ENCODE peak calls at places on chromosomes 13 and 19, in six cellular contexts. V is fibroblast of gingiva, Y is DMS153, U is mesothelial cell of epicardium, E is WERI-Rb-1, P is EH. X is an unnamed sample.

GRCh38 chr19:5078666-5079409 is 109.9 kb downstream of the KDM4B start:
- DNase-seq in V (no peak), Y (no peak), U (no peak), E (no peak), P (no peak), X (no peak)

GRCh38 chr13:36310417-36311108 is 12.9 kb upstream of the CCDC169 start:
- DNase-seq in V (no peak), Y (no peak), U (no peak), E (no peak), P (no peak), X (no peak)

GRCh38 chr19:35162471-35163326 is 8.2 kb downstream of the FXYD5 start:
- DNase-seq in V (no peak), Y (no peak), U (no peak), E (no peak), P (peak), X (peak)

GRCh38 chr13:66462187-66462586 is 767.9 kb downstream of the PCDH9 start:
- DNase-seq in V (no peak), Y (no peak), U (no peak), E (no peak), P (no peak), X (no peak)

GRCh38 chr13:97849305-97849704 is 104.2 kb upstream of the IPO5 start:
- DNase-seq in V (no peak), Y (peak), U (no peak), E (peak), P (peak), X (peak)

GRCh38 chr19:47512948-47513319 is 1.9 kb downstream of the NAPA start:
- DNase-seq in V (no peak), Y (no peak), U (no peak), E (no peak), P (no peak), X (no peak)

GRCh38 chr13:67223024-67223423 is 7.1 kb downstream of the PCDH9 start:
- DNase-seq in V (peak), Y (no peak), U (no peak), E (no peak), P (peak), X (peak)

GRCh38 chr19:49233163-49233562 is 75.6 kb downstream of the TRPM4 start:
- DNase-seq in V (no peak), Y (no peak), U (no peak), E (no peak), P (no peak), X (no peak)

GRCh38 chr19:33388817-33389573 is 15.5 kb downstream of the CEBPG start:
- DNase-seq in V (peak), Y (no peak), U (no peak), E (no peak), P (no peak), X (no peak)

GRCh38 chr19:6056801-6057650 is 53.3 kb downstream of the RFX2 start:
- DNase-seq in V (peak), Y (peak), U (no peak), E (no peak), P (peak), X (peak)

GRCh38 chr19:47658431-47659383 is 49.8 kb downstream of the BICRA start:
- DNase-seq in V (no peak), Y (no peak), U (no peak), E (peak), P (peak), X (peak)

GRCh38 chr13:44132710-44133109 is 240.9 kb upstream of the SERP2 start:
- DNase-seq in V (peak), Y (no peak), U (no peak), E (no peak), P (peak), X (peak)

GRCh38 chr19:36266375-36266961 is 51.6 kb downstream of the ZNF146 start:
- DNase-seq in V (no peak), Y (no peak), U (no peak), E (no peak), P (no peak), X (no peak)

GRCh38 chr13:106599875-106600797 is 32.2 kb upstream of the ARGLU1 start:
- DNase-seq in V (peak), Y (no peak), U (no peak), E (no peak), P (peak), X (peak)

GRCh38 chr13:50679321-50679720 is 164.2 kb downstream of the DLEU7 start:
- DNase-seq in V (no peak), Y (no peak), U (no peak), E (no peak), P (peak), X (peak)

GRCh38 chr13:43085545-43085944 is 62.2 kb downstream of the DNAJC15 start:
- DNase-seq in V (peak), Y (peak), U (no peak), E (no peak), P (peak), X (peak)